ENCODE peak calls at places on chromosomes 5 and 9, in five cellular contexts. X is HepG2, J is GM12878, Y is K562, N is IMR-90. U is an unnamed sample.

GRCh38 chr9:2809692-2810423 is 34.0 kb downstream of the PUM3 start:
- DNase-seq in X (peak), J (no peak), Y (no peak), N (peak), U (no peak)

GRCh38 chr5:6496207-6496584 is 47.5 kb downstream of the UBE2QL1 start:
- DNase-seq in X (no peak), J (peak), Y (no peak), N (no peak), U (no peak)

GRCh38 chr9:71446081-71446480 is 322.2 kb downstream of the CEMIP2 start:
- DNase-seq in X (no peak), J (no peak), Y (no peak), N (no peak), U (no peak)

GRCh38 chr9:33506626-33507370 is 17.3 kb upstream of the ANKRD18B start:
- DNase-seq in X (peak), J (no peak), Y (no peak), N (peak), U (no peak)

GRCh38 chr9:98502976-98503325 is 205.8 kb downstream of the GABBR2 start:
- DNase-seq in X (no peak), J (no peak), Y (no peak), N (peak), U (no peak)

GRCh38 chr5:53090229-53090628 is 19.3 kb downstream of the MOCS2 start:
- DNase-seq in X (no peak), J (no peak), Y (no peak), N (no peak), U (no peak)

GRCh38 chr5:151085517-151086031 is 4.7 kb upstream of the TNIP1 start:
- DNase-seq in X (no peak), J (no peak), Y (no peak), N (peak), U (no peak)

GRCh38 chr9:2816476-2817141 is 27.3 kb downstream of the PUM3 start:
- DNase-seq in X (no peak), J (no peak), Y (peak), N (peak), U (no peak)

GRCh38 chr5:8333977-8334376 is 465.0 kb downstream of the MTRR start:
- DNase-seq in X (no peak), J (no peak), Y (no peak), N (no peak), U (no peak)

GRCh38 chr5:59335544-59335943 is 558.0 kb downstream of the PDE4D start:
- DNase-seq in X (no peak), J (no peak), Y (no peak), N (no peak), U (no peak)

GRCh38 chr9:85431396-85432102 is 310.2 kb downstream of the AGTPBP1 start:
- DNase-seq in X (no peak), J (no peak), Y (no peak), N (no peak), U (no peak)

GRCh38 chr9:130701059-130702022 is 7.8 kb downstream of the EXOSC2 start:
- DNase-seq in X (peak), J (no peak), Y (peak), N (peak), U (peak)

GRCh38 chr5:180069589-180070247 is 1.8 kb downstream of the RNF130 start:
- DNase-seq in X (peak), J (no peak), Y (no peak), N (no peak), U (no peak)

GRCh38 chr5:180072556-180072955 is 997 bp upstream of the RNF130 start:
- DNase-seq in X (no peak), J (no peak), Y (no peak), N (no peak), U (no peak)

GRCh38 chr5:180072256-180072548 is 643 bp upstream of the RNF130 start:
- DNase-seq in X (no peak), J (no peak), Y (no peak), N (no peak), U (no peak)

GRCh38 chr5:180070726-180071417 is 687 bp downstream of the RNF130 start:
- DNase-seq in X (no peak), J (no peak), Y (no peak), N (peak), U (peak)

DNA sequence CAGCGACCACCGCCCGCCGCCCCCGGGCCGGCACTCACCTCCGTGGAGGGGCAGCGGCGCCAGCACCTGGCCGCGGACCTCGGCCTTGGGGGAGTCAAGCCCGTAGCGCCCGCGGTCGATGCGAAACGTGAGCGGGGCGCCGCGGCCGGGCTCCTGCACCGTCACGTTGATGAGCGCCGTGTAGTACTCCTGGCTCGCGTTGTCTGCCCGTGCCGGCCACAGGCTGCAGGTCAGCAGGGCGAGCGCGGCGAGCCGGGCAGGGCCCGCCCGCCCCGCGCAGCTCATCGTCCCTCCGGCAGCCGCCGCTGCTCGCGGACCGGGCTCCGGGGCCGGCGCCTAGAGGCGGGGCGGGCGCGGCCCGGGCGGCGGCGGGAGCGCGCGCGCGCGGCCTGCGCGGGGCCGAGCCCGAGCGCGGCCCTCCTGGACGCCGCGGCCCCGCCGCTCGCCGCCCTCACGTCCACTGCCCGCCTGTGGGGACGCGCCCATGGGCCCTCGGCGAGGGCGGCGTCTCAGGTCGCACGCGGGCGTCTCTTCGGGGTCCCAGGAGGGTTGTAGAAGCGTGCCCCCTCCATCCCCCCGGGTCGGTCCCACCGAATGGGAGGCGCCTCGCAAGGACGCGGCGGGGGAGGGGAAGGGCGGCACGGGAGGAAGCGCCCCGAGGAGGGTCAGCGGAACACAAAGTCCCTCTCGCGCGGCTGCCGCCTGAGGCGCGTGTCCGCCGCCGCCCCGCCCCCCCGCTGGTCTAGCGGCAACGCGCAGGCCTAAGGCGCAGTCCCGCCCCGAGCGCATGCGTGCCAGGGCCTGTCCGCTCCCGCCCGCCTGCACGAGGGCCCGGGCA is at the start of gene RNF130:
- DNase-seq in X (peak), J (peak), Y (peak), N (peak), U (peak)
- TF ChIP-seq SMC3 in X (no peak), J (no peak), Y (no peak), N (no peak), U (no peak)

GRCh38 chr5:154388842-154389241 is 57.0 kb upstream of the SAP30L start:
- DNase-seq in X (no peak), J (no peak), Y (peak), N (no peak), U (no peak)
- TF ChIP-seq MXI1 in X (no peak), J (no peak), Y (no peak), N (no peak), U (no peak)

GRCh38 chr5:32290922-32291321 is 21.8 kb downstream of the MTMR12 start:
- DNase-seq in X (no peak), J (no peak), Y (no peak), N (no peak), U (no peak)
- H3K4me2 ChIP-seq in X (no peak), J (no peak), Y (no peak), N (no peak), U (no peak)

DNA sequence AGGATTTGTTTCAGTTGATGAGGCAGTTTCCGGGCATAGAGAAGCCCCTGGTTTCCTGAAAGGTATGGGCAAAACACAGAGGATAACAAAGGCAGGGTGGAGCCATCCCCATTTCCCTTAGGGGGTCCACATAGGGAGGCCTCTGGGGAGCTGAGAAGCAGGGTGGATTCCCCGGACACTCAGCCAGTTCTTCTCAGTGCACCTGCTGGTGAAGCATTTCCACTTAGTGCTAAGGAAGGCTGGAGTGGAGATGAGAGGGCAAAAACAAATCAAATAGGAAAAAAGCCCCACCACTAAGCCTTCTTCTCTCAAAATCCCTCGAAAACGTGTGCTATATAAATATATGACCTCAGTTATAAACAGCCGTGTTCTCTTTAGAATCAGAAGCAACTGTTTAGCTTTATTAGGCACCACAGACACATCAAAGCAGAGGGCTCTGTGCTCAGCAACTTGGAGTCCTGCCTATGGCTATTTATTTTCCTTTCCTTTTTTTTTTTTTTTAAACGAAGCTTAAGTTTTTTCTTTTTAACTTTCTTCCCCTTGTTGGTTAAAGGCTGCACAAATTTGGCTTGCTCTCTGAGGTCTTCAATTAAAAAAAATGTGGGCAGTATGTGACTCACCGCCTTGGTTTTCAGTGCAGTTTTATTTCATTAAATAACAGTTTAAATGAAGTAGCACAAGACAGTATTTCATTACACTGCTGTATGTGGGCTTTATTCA is 67.7 kb downstream of the PRDM6 start:
- DNase-seq in X (no peak), J (no peak), Y (no peak), N (peak), U (no peak)
- TF ChIP-seq SMC3 in X (no peak), J (no peak), Y (no peak), N (no peak), U (no peak)

GRCh38 chr5:95668728-95669127 is 14.1 kb downstream of the SPATA9 start:
- DNase-seq in X (no peak), J (no peak), Y (no peak), N (peak), U (no peak)

GRCh38 chr5:95669985-95670384 is 12.8 kb downstream of the SPATA9 start:
- DNase-seq in X (no peak), J (no peak), Y (no peak), N (no peak), U (no peak)

GRCh38 chr5:95668216-95668615 is 14.6 kb downstream of the SPATA9 start:
- DNase-seq in X (no peak), J (no peak), Y (no peak), N (peak), U (no peak)

GRCh38 chr5:95670568-95670967 is 12.2 kb downstream of the SPATA9 start:
- DNase-seq in X (peak), J (no peak), Y (no peak), N (peak), U (no peak)

GRCh38 chr5:95669540-95669939 is 13.3 kb downstream of the SPATA9 start:
- DNase-seq in X (no peak), J (no peak), Y (no peak), N (peak), U (no peak)
- TF ChIP-seq MXI1 in X (no peak), J (no peak), Y (no peak), N (no peak), U (no peak)

GRCh38 chr5:173670130-173670591 is 53.7 kb upstream of the BOD1 start:
- DNase-seq in X (no peak), J (no peak), Y (no peak), N (peak), U (no peak)
- H3K4me2 ChIP-seq in X (no peak), J (no peak), Y (no peak), N (no peak), U (peak)

GRCh38 chr5:39072915-39073758 is 1.1 kb downstream of the RICTOR start:
- DNase-seq in X (peak), J (peak), Y (peak), N (peak), U (peak)
- TF ChIP-seq SMC3 in X (no peak), J (no peak), Y (no peak), N (no peak), U (no peak)

GRCh38 chr9:97364769-97365490 is 47.0 kb upstream of the TDRD7 start:
- DNase-seq in X (no peak), J (no peak), Y (no peak), N (no peak), U (no peak)
- TF ChIP-seq MXI1 in X (no peak), J (no peak), Y (no peak), N (no peak), U (no peak)

U was measured in SK-N-SH.